ENCODE peak calls at places on chromosomes 3 and 15, in ten cellular contexts. X, G, J, H, M, Y, P, A, R and Z are unnamed samples.

GRCh38 chr3:176431073-176431472 is 766.2 kb downstream of the TBL1XR1 start:
- DNase-seq in P (no peak), M (no peak), X (no peak), G (no peak), Y (no peak), J (no peak), H (no peak), R (no peak), A (no peak), Z (no peak)

GRCh38 chr15:96285715-96286367 is 44.7 kb upstream of the NR2F2 start:
- DNase-seq in J (no peak), P (no peak), X (no peak), A (no peak), Y (no peak), G (no peak), H (no peak), M (no peak), R (no peak), Z (no peak)

GRCh38 chr15:74240002-74240568 is 4.0 kb downstream of the CCDC33 start:
- DNase-seq in M (no peak), Y (no peak), X (peak; percentile 86), H (peak; percentile 95), R (peak; percentile 87), J (peak; percentile 79), A (no peak), P (peak; percentile 93), G (no peak), Z (peak; percentile 54)

GRCh38 chr15:64681424-64682024 is 93.9 kb downstream of the RBPMS2 start:
- DNase-seq in Y (peak; percentile 72), G (no peak), R (peak; percentile 72), P (peak; percentile 86), M (no peak), H (peak; percentile 49), X (peak; percentile 69), J (peak; percentile 69), A (no peak), Z (peak; percentile 56)

GRCh38 chr3:188693435-188693834 is 478.3 kb upstream of the TPRG1 start:
- DNase-seq in P (no peak), R (no peak), J (no peak), H (no peak), X (no peak), Y (no peak), G (no peak), M (no peak), A (no peak), Z (no peak)

GRCh38 chr15:82567661-82568060 is 27.4 kb upstream of the RPS17 start:
- DNase-seq in H (no peak), X (no peak), P (no peak), R (no peak), Y (no peak), J (no peak), G (no peak), A (no peak), M (no peak), Z (no peak)

GRCh38 chr15:84586641-84587160 is 14.1 kb upstream of the ZSCAN2 start:
- DNase-seq in G (no peak), X (no peak), P (no peak), Y (no peak), M (no peak), J (no peak), A (no peak), H (no peak), R (peak; percentile 11), Z (no peak)

GRCh38 chr15:36879568-36880225 is 220.7 kb downstream of the MEIS2 start:
- DNase-seq in M (no peak), A (no peak), X (no peak), R (no peak), G (no peak), Y (no peak), P (no peak), H (no peak), J (no peak), Z (no peak)

GRCh38 chr15:95608371-95608770 is 722.1 kb upstream of the NR2F2 start:
- DNase-seq in M (no peak), G (no peak), Y (no peak), J (no peak), R (no peak), X (no peak), P (no peak), H (no peak), A (no peak), Z (no peak)

GRCh38 chr3:131350506-131350905 is 31.1 kb upstream of the NUDT16 start:
- DNase-seq in M (no peak), H (no peak), J (no peak), Y (no peak), X (peak; percentile 79), P (peak; percentile 13), A (no peak), R (peak; percentile 39), G (no peak), Z (peak; percentile 68)

GRCh38 chr3:168888781-168889180 is 774.7 kb downstream of the MECOM start:
- DNase-seq in G (no peak), P (no peak), A (no peak), X (no peak), H (no peak), R (no peak), M (no peak), J (no peak), Y (no peak), Z (no peak)

GRCh38 chr3:50323614-50324199 is 1.2 kb upstream of the HYAL2 start:
- DNase-seq in M (no peak), P (no peak), G (no peak), H (no peak), Y (no peak), R (no peak), A (no peak), X (no peak), J (no peak), Z (no peak)

GRCh38 chr3:139522421-139522820 is 17.1 kb downstream of the RBP1 start:
- DNase-seq in M (no peak), R (no peak), G (no peak), Y (no peak), A (no peak), P (no peak), J (no peak), X (no peak), H (no peak), Z (no peak)

GRCh38 chr3:65277788-65278187 is 590.0 kb upstream of the ADAMTS9 start:
- DNase-seq in Y (no peak), H (peak; percentile 1), G (no peak), J (no peak), X (no peak), A (no peak), P (no peak), M (no peak), R (no peak), Z (no peak)

GRCh38 chr3:46162975-46163550 is 45.0 kb downstream of the CCR1 start:
- DNase-seq in H (no peak), A (no peak), M (no peak), X (no peak), J (no peak), P (no peak), Y (no peak), G (no peak), R (no peak), Z (no peak)

GRCh38 chr15:93562752-93563151 is 473.7 kb upstream of the RGMA start:
- DNase-seq in G (no peak), P (no peak), X (no peak), H (no peak), J (no peak), M (no peak), R (no peak), Y (no peak), A (no peak), Z (no peak)

GRCh38 chr3:184099806-184100686 is 3.2 kb downstream of the HTR3E start:
- DNase-seq in J (no peak), A (no peak), P (no peak), Y (peak; percentile 13), H (no peak), G (no peak), M (no peak), X (no peak), R (no peak), Z (no peak)

GRCh38 chr3:144229973-144230372 is 258.4 kb downstream of the DIPK2A start:
- DNase-seq in Y (no peak), X (no peak), G (no peak), R (no peak), J (no peak), H (no peak), M (no peak), P (no peak), A (no peak), Z (no peak)

GRCh38 chr3:125054436-125055164 is 1.2 kb downstream of the HEG1 start:
- DNase-seq in H (no peak), P (peak; percentile 26), A (no peak), X (peak; percentile 76), R (peak; percentile 68), J (peak; percentile 76), G (no peak), Y (peak; percentile 71), M (no peak), Z (peak; percentile 63)

GRCh38 chr15:39592500-39592899 is 11.6 kb downstream of the THBS1 start:
- DNase-seq in X (peak; percentile 70), Y (no peak), J (peak; percentile 12), H (no peak), G (no peak), R (peak; percentile 35), P (no peak), M (no peak), A (no peak), Z (no peak)

GRCh38 chr3:126745760-126746394 is 41.8 kb downstream of the CHCHD6 start:
- DNase-seq in G (no peak), X (no peak), J (no peak), A (no peak), P (peak; percentile 44), R (no peak), H (no peak), M (no peak), Y (no peak), Z (no peak)

GRCh38 chr15:71306538-71306937 is 191.3 kb downstream of the THSD4 start:
- DNase-seq in H (no peak), P (no peak), X (no peak), M (no peak), A (no peak), Y (no peak), J (no peak), R (no peak), G (no peak), Z (no peak)

GRCh38 chr3:87354399-87354798 is 78.0 kb upstream of the POU1F1 start:
- DNase-seq in J (no peak), Y (no peak), G (no peak), H (no peak), R (peak; percentile 20), P (peak; percentile 20), A (no peak), M (no peak), X (peak; percentile 46), Z (peak; percentile 11)

GRCh38 chr3:45178131-45179023 is 32.2 kb upstream of the CDCP1 start:
- DNase-seq in X (no peak), P (no peak), A (no peak), J (peak; percentile 89), G (no peak), R (peak; percentile 48), H (no peak), M (no peak), Y (no peak), Z (peak; percentile 79)

GRCh38 chr15:74367296-74367854 is at the start of gene CYP11A1:
- DNase-seq in H (no peak), X (no peak), P (no peak), J (no peak), R (no peak), M (no peak), A (no peak), G (no peak), Y (no peak), Z (no peak)

GRCh38 chr3:138360272-138361192 is 12.2 kb downstream of the MRAS start:
- DNase-seq in G (no peak), J (no peak), M (no peak), R (no peak), H (no peak), P (no peak), Y (no peak), X (no peak), A (no peak), Z (no peak)

GRCh38 chr3:46293991-46294833 is 52.0 kb downstream of the CCR3 start:
- DNase-seq in J (no peak), H (no peak), A (no peak), R (no peak), G (no peak), Y (peak; percentile 46), P (no peak), X (no peak), M (no peak), Z (no peak)

GRCh38 chr15:26082833-26083174 is 219.7 kb upstream of the ATP10A start:
- DNase-seq in G (no peak), A (no peak), J (peak; percentile 0), H (peak; percentile 62), P (no peak), M (no peak), X (no peak), R (no peak), Y (no peak), Z (no peak)